ENCODE peak calls at places on chromosomes 12 and 14, in six cellular contexts. N, M, O, F, E and L are unnamed samples.

GRCh38 chr14:57060276-57060956 is 208.3 kb downstream of the EXOC5 start:
- DNase-seq in F (peak), O (no peak), N (no peak), E (no peak), M (peak), L (peak)

GRCh38 chr12:30913323-30913722 is 13.2 kb upstream of the TSPAN11 start:
- DNase-seq in O (no peak), E (no peak), F (no peak), N (no peak), M (no peak), L (no peak)

GRCh38 chr12:107929436-107929835 is 154.9 kb downstream of the ASCL4 start:
- DNase-seq in M (no peak), O (no peak), N (peak), E (no peak), F (no peak), L (peak)

GRCh38 chr12:452667-453210 is 7.0 kb upstream of the B4GALNT3 start:
- DNase-seq in E (peak), F (peak), O (no peak), M (no peak), N (no peak), L (no peak)

GRCh38 chr14:55884819-55885218 is 233.4 kb upstream of the PELI2 start:
- DNase-seq in O (no peak), E (no peak), N (no peak), M (no peak), F (no peak), L (no peak)

GRCh38 chr12:51705450-51705849 is 114.4 kb downstream of the SCN8A start:
- DNase-seq in O (no peak), E (no peak), F (no peak), M (no peak), N (no peak), L (peak)

GRCh38 chr14:104355101-104355691 is 216.8 kb downstream of the KIF26A start:
- DNase-seq in E (no peak), N (no peak), M (no peak), F (no peak), O (no peak), L (no peak)

GRCh38 chr12:96047621-96048211 is 12.3 kb upstream of the LTA4H start:
- DNase-seq in O (no peak), M (no peak), E (no peak), F (no peak), N (no peak), L (peak)

GRCh38 chr12:94670075-94670474 is 19.7 kb upstream of the TMCC3 start:
- DNase-seq in O (no peak), E (no peak), F (no peak), N (no peak), M (no peak), L (no peak)

GRCh38 chr12:57640156-57641042 is 7.4 kb upstream of the B4GALNT1 start:
- DNase-seq in M (no peak), O (no peak), E (no peak), N (no peak), F (no peak), L (no peak)

GRCh38 chr14:29444216-29444615 is 483.4 kb downstream of the PRKD1 start:
- DNase-seq in N (no peak), E (no peak), M (no peak), F (no peak), O (no peak), L (no peak)